ENCODE peak calls at places on chromosomes 2 and 18, in four cellular contexts. One of them, this sample, is unnamed.
A peak's percentile ranks its signal among the peaks of the same experiment; 100 is the strongest.

GRCh38 chr2:79191081-79191480 is 31.5 kb upstream of the REG3A start:
- DNase-seq in A549: no peak
- DNase-seq in HepG2: no peak
- DNase-seq in IMR-90: no peak
- DNase-seq in this sample: no peak

GRCh38 chr2:158131483-158131912 is 29.8 kb downstream of the UPP2 start:
- DNase-seq in IMR-90: no peak
- DNase-seq in A549: no peak
- DNase-seq in HepG2: peak; percentile 56
- DNase-seq in this sample: no peak

GRCh38 chr18:28138816-28139215 is 38.1 kb downstream of the CDH2 start:
- DNase-seq in A549: no peak
- DNase-seq in IMR-90: no peak
- DNase-seq in HepG2: no peak
- DNase-seq in this sample: no peak

GRCh38 chr2:66201242-66201641 is 233.7 kb upstream of the MEIS1 start:
- DNase-seq in HepG2: no peak
- DNase-seq in IMR-90: no peak
- DNase-seq in A549: no peak
- DNase-seq in this sample: no peak

GRCh38 chr2:229342376-229342775 is 71.3 kb upstream of the PID1 start:
- DNase-seq in IMR-90: no peak
- DNase-seq in A549: peak; percentile 63
- DNase-seq in HepG2: peak; percentile 4
- DNase-seq in this sample: peak; percentile 13

GRCh38 chr18:32358529-32358928 is 112.2 kb downstream of the GAREM1 start:
- DNase-seq in HepG2: no peak
- DNase-seq in IMR-90: no peak
- DNase-seq in A549: no peak
- DNase-seq in this sample: no peak

GRCh38 chr2:151878655-151879563 is 50.7 kb upstream of the ARL5A start:
- DNase-seq in HepG2: peak; percentile 83
- DNase-seq in IMR-90: no peak
- DNase-seq in A549: peak; percentile 7
- DNase-seq in this sample: peak; percentile 8

GRCh38 chr2:186879312-186879711 is 30.3 kb upstream of the ZSWIM2 start:
- DNase-seq in HepG2: no peak
- DNase-seq in IMR-90: no peak
- DNase-seq in A549: no peak
- DNase-seq in this sample: no peak

GRCh38 chr2:97741686-97742085 is 28.3 kb downstream of the ZAP70 start:
- DNase-seq in A549: no peak
- DNase-seq in HepG2: no peak
- DNase-seq in IMR-90: no peak
- DNase-seq in this sample: no peak

GRCh38 chr2:42767080-42767898 is 3.4 kb upstream of the OXER1 start:
- DNase-seq in A549: no peak
- DNase-seq in IMR-90: no peak
- DNase-seq in HepG2: no peak
- DNase-seq in this sample: no peak

GRCh38 chr2:29325544-29325943 is 210.3 kb downstream of the CLIP4 start:
- DNase-seq in A549: no peak
- DNase-seq in HepG2: no peak
- DNase-seq in IMR-90: no peak
- DNase-seq in this sample: no peak

GRCh38 chr18:58311390-58311789 is 267.4 kb downstream of the NEDD4L start:
- DNase-seq in HepG2: no peak
- DNase-seq in IMR-90: no peak
- DNase-seq in A549: no peak
- DNase-seq in this sample: no peak

GRCh38 chr2:191366199-191366598 is 121.0 kb downstream of the MYO1B start:
- DNase-seq in HepG2: no peak
- DNase-seq in IMR-90: peak; percentile 89
- DNase-seq in A549: no peak
- DNase-seq in this sample: no peak

GRCh38 chr2:105802587-105802986 is 57.9 kb downstream of the NCK2 start:
- DNase-seq in IMR-90: no peak
- DNase-seq in HepG2: no peak
- DNase-seq in A549: no peak
- DNase-seq in this sample: no peak

GRCh38 chr2:52017836-52018235 is 985.9 kb upstream of the NRXN1 start:
- DNase-seq in A549: no peak
- DNase-seq in HepG2: no peak
- DNase-seq in IMR-90: no peak
- DNase-seq in this sample: no peak

GRCh38 chr2:7567646-7568045 is 650.4 kb downstream of the RNF144A start:
- DNase-seq in A549: no peak
- DNase-seq in HepG2: no peak
- DNase-seq in IMR-90: no peak
- DNase-seq in this sample: no peak

GRCh38 chr2:210000464-210001324 is 1.7 kb upstream of the RPE start:
- DNase-seq in HepG2: no peak
- DNase-seq in IMR-90: no peak
- DNase-seq in A549: no peak
- DNase-seq in this sample: no peak

GRCh38 chr2:189152476-189152875 is 27.1 kb downstream of the COL5A2 start:
- DNase-seq in IMR-90: no peak
- DNase-seq in A549: no peak
- DNase-seq in HepG2: no peak
- DNase-seq in this sample: no peak

GRCh38 chr2:3280683-3281520 is 96.7 kb downstream of the EIPR1 start:
- DNase-seq in A549: no peak
- DNase-seq in IMR-90: no peak
- DNase-seq in HepG2: no peak
- DNase-seq in this sample: no peak

GRCh38 chr2:20916604-20917286 is 93.8 kb upstream of the LDAH start:
- DNase-seq in IMR-90: peak; percentile 13
- DNase-seq in A549: peak; percentile 47
- DNase-seq in HepG2: peak; percentile 74
- DNase-seq in this sample: no peak

GRCh38 chr2:88626171-88627054 is 851 bp downstream of the EIF2AK3 start:
- DNase-seq in HepG2: no peak
- DNase-seq in IMR-90: no peak
- DNase-seq in A549: peak; percentile 9
- DNase-seq in this sample: peak; percentile 50

GRCh38 chr2:240433973-240434727 is 1.3 kb upstream of the GPC1 start:
- DNase-seq in IMR-90: peak; percentile 98
- DNase-seq in A549: peak; percentile 84
- DNase-seq in HepG2: no peak
- DNase-seq in this sample: peak; percentile 43

GRCh38 chr2:122960727-122961641 is 1064.1 kb upstream of the CNTNAP5 start:
- DNase-seq in HepG2: no peak
- DNase-seq in A549: peak; percentile 4
- DNase-seq in IMR-90: no peak
- DNase-seq in this sample: no peak

GRCh38 chr18:25842665-25843064 is 247.7 kb downstream of the SS18 start:
- DNase-seq in A549: no peak
- DNase-seq in HepG2: no peak
- DNase-seq in IMR-90: no peak
- DNase-seq in this sample: no peak

GRCh38 chr2:121688820-121689219 is 39.6 kb upstream of the CLASP1 start:
- DNase-seq in A549: no peak
- DNase-seq in IMR-90: no peak
- DNase-seq in HepG2: no peak
- DNase-seq in this sample: no peak

GRCh38 chr2:25688236-25688635 is 14.9 kb upstream of the DTNB start:
- DNase-seq in A549: no peak
- DNase-seq in HepG2: no peak
- DNase-seq in IMR-90: no peak
- DNase-seq in this sample: no peak

GRCh38 chr2:236572482-236572881 is 2.9 kb downstream of the ACKR3 start:
- DNase-seq in HepG2: no peak
- DNase-seq in A549: no peak
- DNase-seq in IMR-90: no peak
- DNase-seq in this sample: no peak

GRCh38 chr2:42877532-42877931 is 85.1 kb upstream of the HAAO start:
- DNase-seq in A549: no peak
- DNase-seq in HepG2: no peak
- DNase-seq in IMR-90: no peak
- DNase-seq in this sample: no peak

GRCh38 chr2:164890533-164890932 is 48.9 kb upstream of the COBLL1 start:
- DNase-seq in IMR-90: peak; percentile 35
- DNase-seq in HepG2: no peak
- DNase-seq in A549: no peak
- DNase-seq in this sample: no peak

GRCh38 chr2:230931556-230932231 is 6.7 kb upstream of the GPR55 start:
- DNase-seq in IMR-90: no peak
- DNase-seq in HepG2: no peak
- DNase-seq in A549: no peak
- DNase-seq in this sample: no peak

GRCh38 chr2:113080134-113080533 is 12.4 kb downstream of the IL1F10 start:
- DNase-seq in A549: peak; percentile 32
- DNase-seq in HepG2: peak; percentile 40
- DNase-seq in IMR-90: no peak
- DNase-seq in this sample: peak; percentile 63

DNA sequence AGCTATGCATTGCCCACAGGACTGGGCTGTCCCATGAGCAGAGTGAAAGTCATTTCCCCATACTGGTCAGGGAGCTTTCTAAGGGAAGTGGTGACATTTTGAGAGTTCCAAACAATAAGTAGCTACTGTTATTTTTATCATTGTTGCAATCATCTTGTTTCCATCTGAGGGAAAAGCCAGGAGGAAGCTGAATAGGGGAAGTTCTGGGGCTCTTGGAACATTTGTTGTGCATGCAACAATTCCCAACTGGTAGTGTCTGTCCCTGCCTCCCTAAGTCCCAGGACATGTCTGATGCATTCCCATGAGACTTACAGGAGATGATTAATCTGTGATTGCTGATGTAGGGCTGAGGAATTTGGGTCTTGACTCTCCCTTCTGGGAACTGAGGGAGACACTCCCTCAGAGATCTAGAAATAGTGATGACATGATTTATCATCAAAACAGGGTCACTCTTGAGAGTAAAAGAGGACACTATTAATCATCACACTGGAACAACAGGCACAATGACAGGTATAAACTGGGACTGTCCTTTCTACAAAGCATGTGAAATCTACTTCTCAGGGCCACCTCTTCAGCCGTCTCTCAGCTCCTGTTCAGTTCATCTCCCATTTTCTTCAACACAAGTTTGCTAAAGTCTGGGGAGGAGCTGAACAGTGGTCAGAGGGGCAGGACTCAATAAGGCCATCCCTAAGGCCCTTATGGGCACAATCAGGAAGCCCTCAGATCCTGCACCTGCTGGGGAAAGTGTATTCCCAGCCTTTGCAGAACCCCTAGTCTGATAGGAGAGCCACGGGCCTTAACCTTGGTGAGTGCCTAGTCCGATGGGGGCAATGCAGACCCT is 28.0 kb upstream of the MARCO start:
- DNase-seq in HepG2: no peak
- DNase-seq in A549: peak; percentile 25
- DNase-seq in IMR-90: no peak
- DNase-seq in this sample: no peak
- TF ChIP-seq USF2 in HepG2: no peak
- TF ChIP-seq USF2 in A549: no peak
- TF ChIP-seq USF2 in IMR-90: no peak
- TF ChIP-seq USF2 in this sample: no peak

GRCh38 chr2:73979021-73979420 is 5.7 kb upstream of the TET3 start:
- DNase-seq in IMR-90: no peak
- DNase-seq in HepG2: no peak
- DNase-seq in A549: no peak
- DNase-seq in this sample: no peak
- TF ChIP-seq MAZ in IMR-90: no peak
- TF ChIP-seq MAZ in HepG2: no peak
- TF ChIP-seq MAZ in A549: no peak
- TF ChIP-seq MAZ in this sample: no peak

GRCh38 chr2:145751634-145752033 is 1231.7 kb upstream of the ZEB2 start:
- DNase-seq in A549: no peak
- DNase-seq in IMR-90: peak; percentile 60
- DNase-seq in HepG2: no peak
- DNase-seq in this sample: peak; percentile 34

GRCh38 chr2:145753209-145753608 is 1233.3 kb upstream of the ZEB2 start:
- DNase-seq in HepG2: no peak
- DNase-seq in A549: no peak
- DNase-seq in IMR-90: no peak
- DNase-seq in this sample: no peak

GRCh38 chr2:145751155-145751554 is 1231.2 kb upstream of the ZEB2 start:
- DNase-seq in HepG2: no peak
- DNase-seq in IMR-90: no peak
- DNase-seq in A549: no peak
- DNase-seq in this sample: peak; percentile 63

GRCh38 chr2:145750617-145751016 is 1230.7 kb upstream of the ZEB2 start:
- DNase-seq in A549: no peak
- DNase-seq in HepG2: no peak
- DNase-seq in IMR-90: no peak
- DNase-seq in this sample: no peak

DNA sequence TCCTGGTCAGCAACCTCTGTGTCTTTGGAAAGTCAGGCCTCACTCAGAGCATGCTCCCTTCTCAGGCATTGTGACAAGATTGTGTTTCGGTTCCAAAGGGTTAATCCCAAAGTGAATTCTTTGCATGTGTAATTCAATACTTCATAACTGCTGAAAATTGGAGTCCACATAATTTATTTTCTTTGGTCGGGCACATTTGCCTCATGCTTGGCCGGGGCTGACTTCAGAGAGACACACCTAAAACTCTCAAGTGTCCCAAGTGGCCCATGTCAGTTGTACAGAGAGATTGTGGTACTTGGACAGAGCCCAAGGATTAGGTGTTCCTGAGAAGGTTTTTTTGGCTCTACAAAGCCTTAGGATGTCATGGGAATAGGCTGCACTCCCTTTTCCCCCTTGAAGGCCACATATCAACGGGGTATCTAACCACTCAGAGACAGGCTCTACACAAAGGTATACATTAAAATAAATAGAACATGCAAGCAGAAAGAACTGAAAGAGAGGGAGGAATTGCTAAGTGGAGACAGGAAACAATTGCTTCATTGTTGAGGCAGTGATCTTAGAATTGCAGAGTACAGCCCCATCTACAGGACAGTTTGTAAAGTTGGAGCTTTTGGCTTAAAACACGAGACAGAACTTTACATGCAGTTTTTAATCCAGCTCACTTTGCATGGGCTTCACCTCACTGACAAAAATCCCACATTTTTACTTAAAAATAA is 1232.3 kb upstream of the ZEB2 start:
- DNase-seq in IMR-90: peak; percentile 89
- DNase-seq in A549: peak; percentile 64
- DNase-seq in HepG2: peak; percentile 93
- DNase-seq in this sample: peak; percentile 61
- TF ChIP-seq USF2 in IMR-90: no peak
- TF ChIP-seq USF2 in A549: no peak
- TF ChIP-seq USF2 in HepG2: no peak
- TF ChIP-seq USF2 in this sample: no peak

GRCh38 chr2:59176737-59177136 is 935.6 kb upstream of the FANCL start:
- DNase-seq in IMR-90: no peak
- DNase-seq in HepG2: no peak
- DNase-seq in A549: no peak
- DNase-seq in this sample: peak; percentile 8
- TF ChIP-seq MAZ in IMR-90: no peak
- TF ChIP-seq MAZ in HepG2: no peak
- TF ChIP-seq MAZ in A549: no peak
- TF ChIP-seq MAZ in this sample: no peak